ENCODE peak calls at places on chromosomes 4 and X, in four cellular contexts. D, E, P and R are unnamed samples.
A peak's percentile ranks its signal among the peaks of the same experiment; 100 is the strongest.

GRCh38 chrX:11210397-11210796 is 82.8 kb upstream of the AMELX start:
- DNase-seq in D (peak; percentile 24), E (no peak), P (no peak), R (no peak)

GRCh38 chr4:139606600-139607301 is 50.7 kb upstream of the SETD7 start:
- DNase-seq in D (peak; percentile 82), E (no peak), P (peak; percentile 19), R (no peak)

GRCh38 chr4:140673729-140674128 is 82.5 kb downstream of the TBC1D9 start:
- DNase-seq in D (peak; percentile 38), E (no peak), P (no peak), R (no peak)

GRCh38 chr4:8646296-8647093 is 53.9 kb downstream of the CPZ start:
- DNase-seq in D (no peak), E (peak; percentile 64), P (no peak), R (no peak)

GRCh38 chr4:147060171-147060931 is 114.7 kb upstream of the TTC29 start:
- DNase-seq in D (peak; percentile 78), E (no peak), P (peak; percentile 62), R (no peak)

GRCh38 chr4:95220205-95221175 is 328.3 kb downstream of the UNC5C start:
- DNase-seq in D (no peak), E (no peak), P (no peak), R (no peak)

GRCh38 chr4:13659341-13660070 is 32.0 kb upstream of the BOD1L1 start:
- DNase-seq in D (no peak), E (no peak), P (no peak), R (no peak)

GRCh38 chr4:56370377-56370776 is 16.9 kb downstream of the AASDH start:
- DNase-seq in D (no peak), E (no peak), P (no peak), R (no peak)

GRCh38 chrX:100615015-100615414 is 21.6 kb downstream of the TSPAN6 start:
- DNase-seq in D (peak; percentile 75), E (no peak), P (peak; percentile 7), R (peak; percentile 12)

GRCh38 chrX:69179380-69179911 is 14.2 kb upstream of the PJA1 start:
- DNase-seq in D (peak; percentile 16), E (no peak), P (no peak), R (no peak)

GRCh38 chr4:153223935-153224334 is 19.7 kb downstream of the TRIM2 start:
- DNase-seq in D (peak; percentile 48), E (no peak), P (no peak), R (peak; percentile 39)

GRCh38 chr4:173014113-173014558 is 154.5 kb upstream of the GALNT7 start:
- DNase-seq in D (peak; percentile 83), E (no peak), P (no peak), R (peak; percentile 13)

GRCh38 chrX:152632445-152633097 is 5.1 kb upstream of the GABRQ start:
- DNase-seq in D (peak; percentile 48), E (no peak), P (peak; percentile 78), R (peak; percentile 13)

GRCh38 chr4:123327846-123328447 is 68.6 kb upstream of the SPRY1 start:
- DNase-seq in D (no peak), E (no peak), P (no peak), R (no peak)

GRCh38 chr4:89704651-89705395 is 132.1 kb downstream of the SNCA start:
- DNase-seq in D (no peak), E (no peak), P (no peak), R (no peak)

GRCh38 chrX:41334866-41335589 is 1.1 kb downstream of the DDX3X start:
- DNase-seq in D (peak; percentile 58), E (peak; percentile 89), P (peak; percentile 39), R (peak; percentile 64)

GRCh38 chr4:41158274-41158673 is 56.1 kb downstream of the APBB2 start:
- DNase-seq in D (no peak), E (no peak), P (no peak), R (no peak)

GRCh38 chrX:29435396-29435795 is 780.0 kb upstream of the MAGEB2 start:
- DNase-seq in D (no peak), E (no peak), P (no peak), R (no peak)

GRCh38 chrX:139200793-139201192 is 329.7 kb upstream of the F9 start:
- DNase-seq in D (peak; percentile 2), E (no peak), P (no peak), R (no peak)

GRCh38 chr4:188452097-188452496 is 312.9 kb downstream of the TRIML1 start:
- DNase-seq in D (no peak), E (no peak), P (no peak), R (no peak)

DNA sequence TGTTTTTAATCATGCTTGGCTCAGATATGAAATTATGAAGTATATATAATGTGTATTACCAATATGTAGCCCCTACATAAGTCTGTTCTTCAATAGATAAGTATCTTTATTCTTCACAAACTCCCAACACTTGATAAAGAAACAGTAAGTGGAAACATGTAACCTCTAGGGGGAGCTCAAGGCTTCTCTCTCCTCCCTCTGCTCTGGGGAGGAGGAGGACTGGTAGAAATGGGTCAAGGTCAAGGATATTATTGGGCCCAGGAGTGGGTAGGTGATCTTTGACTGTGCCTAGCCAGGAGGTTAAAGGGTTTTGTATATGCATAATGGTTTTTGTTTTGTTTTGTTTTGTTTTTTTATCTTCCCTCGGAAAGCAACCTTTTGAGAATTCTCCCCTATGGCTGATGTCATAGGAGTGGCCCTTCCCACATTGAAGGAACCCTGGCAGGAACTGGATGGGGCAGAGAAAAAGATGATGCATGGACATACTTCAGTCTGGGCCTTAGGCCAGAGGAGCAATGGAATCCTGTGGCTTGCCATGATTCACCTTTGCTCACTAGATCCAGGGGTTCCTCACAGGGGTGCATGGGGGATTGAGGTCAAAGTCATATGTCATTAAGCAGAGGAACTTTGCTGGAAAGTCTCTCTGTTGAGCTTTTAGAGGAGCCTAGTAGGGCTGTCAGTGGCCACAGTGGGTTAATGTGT is 460.3 kb downstream of the MID1IP1 start:
- DNase-seq in D (peak; percentile 68), E (no peak), P (peak; percentile 7), R (peak; percentile 13)
- TF ChIP-seq CTCF in D (peak; percentile 55), E (peak; percentile 42), P (peak; percentile 35), R (peak; percentile 61)

DNA sequence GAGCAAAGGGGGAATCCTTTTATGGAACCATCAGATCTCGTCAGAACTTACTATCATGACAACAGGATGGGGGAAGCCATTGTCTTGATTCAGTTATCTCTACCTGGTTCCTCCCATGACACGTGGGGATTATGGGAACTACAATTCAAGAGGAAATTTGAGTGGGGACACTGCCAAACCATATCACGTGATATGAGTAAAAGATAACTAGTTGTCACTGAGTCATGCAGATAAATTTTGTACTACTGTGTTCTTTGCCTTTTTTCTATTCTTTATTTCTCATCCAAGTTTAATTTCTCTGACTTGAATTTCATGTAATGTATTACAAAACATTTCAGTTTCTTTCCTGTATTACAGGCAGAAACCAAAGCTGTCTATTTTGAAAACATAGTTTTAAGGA is 383.2 kb downstream of the EPHA5 start:
- DNase-seq in D (no peak), E (no peak), P (no peak), R (no peak)
- TF ChIP-seq CTCF in D (no peak), E (no peak), P (no peak), R (no peak)

GRCh38 chrX:45843518-45843917 is 642.8 kb upstream of the DIPK2B start:
- DNase-seq in D (no peak), E (no peak), P (no peak), R (no peak)
- TF ChIP-seq CTCF in D (peak; percentile 5), E (no peak), P (no peak), R (no peak)

GRCh38 chr4:11416767-11417113 is 12.0 kb downstream of the HS3ST1 start:
- DNase-seq in D (no peak), E (no peak), P (no peak), R (no peak)

GRCh38 chr4:11416071-11416766 is 12.5 kb downstream of the HS3ST1 start:
- DNase-seq in D (no peak), E (no peak), P (no peak), R (no peak)

GRCh38 chr4:11420327-11420726 is 8.4 kb downstream of the HS3ST1 start:
- DNase-seq in D (no peak), E (no peak), P (no peak), R (no peak)

GRCh38 chr4:11421116-11421515 is 7.6 kb downstream of the HS3ST1 start:
- DNase-seq in D (no peak), E (no peak), P (no peak), R (no peak)

GRCh38 chr4:11418610-11419009 is 10.1 kb downstream of the HS3ST1 start:
- DNase-seq in D (no peak), E (no peak), P (no peak), R (no peak)
- TF ChIP-seq CTCF in D (no peak), E (no peak), P (no peak), R (peak; percentile 40)

GRCh38 chr4:105060628-105061027 is 86.0 kb upstream of the TET2 start:
- DNase-seq in D (peak; percentile 32), E (no peak), P (no peak), R (no peak)
- TF ChIP-seq CTCF in D (no peak), E (no peak), P (no peak), R (no peak)

GRCh38 chr4:25144870-25145481 is 15.3 kb downstream of the SEPSECS start:
- DNase-seq in D (peak; percentile 53), E (no peak), P (no peak), R (no peak)
- TF ChIP-seq CTCF in D (peak; percentile 62), E (no peak), P (peak; percentile 36), R (peak; percentile 66)

GRCh38 chrX:115892787-115893671 is 277.5 kb upstream of the AGTR2 start:
- DNase-seq in D (peak; percentile 70), E (no peak), P (no peak), R (no peak)
- TF ChIP-seq CTCF in D (peak; percentile 32), E (no peak), P (no peak), R (no peak)

GRCh38 chr4:154414796-154415195 is 76.8 kb downstream of the DCHS2 start:
- DNase-seq in D (no peak), E (no peak), P (no peak), R (no peak)
- TF ChIP-seq CTCF in D (no peak), E (no peak), P (no peak), R (no peak)

GRCh38 chrX:133542476-133542875 is 127.2 kb upstream of the GPC4 start:
- DNase-seq in D (peak; percentile 44), E (no peak), P (no peak), R (no peak)
- TF ChIP-seq CTCF in D (no peak), E (no peak), P (no peak), R (no peak)